ENCODE peak calls at places on chromosomes 2 and 18, in nine cellular contexts. C is stimulated activated CD4-positive, alpha-beta T cell treated with anti-CD3 and anti-CD28 coated beads, Interleukin-1b, Interleukin-23, amount 100 ng/mL, for 1 hour; D is AG08395; W is HL-60; U is mesenchymal stem cell; O is HS-27A; R is osteocyte; K is neural progenitor cell; Z is Right ventricle myocardium inferior. N is an unnamed sample.
A peak's percentile ranks its signal among the peaks of the same experiment; 100 is the strongest.

GRCh38 chr2:22737144-22737543 is 647.8 kb upstream of the KLHL29 start:
- DNase-seq in D (no peak), R (no peak), W (no peak), K (peak; percentile 46), C (no peak), Z (no peak), U (no peak), O (no peak), N (no peak)

GRCh38 chr18:9831046-9831722 is 54.6 kb upstream of the TXNDC2 start:
- DNase-seq in U (no peak), W (no peak), R (no peak), O (no peak), D (no peak), K (no peak), C (no peak), Z (no peak), N (no peak)

GRCh38 chr2:28250006-28250405 is 142.7 kb upstream of the FOSL2 start:
- DNase-seq in R (peak; percentile 91), K (no peak), U (peak; percentile 79), C (no peak), D (peak; percentile 74), W (no peak), Z (no peak), O (peak; percentile 66), N (peak; percentile 91)

GRCh38 chr2:241896746-241897201 is 27.2 kb downstream of the RTP5 start:
- DNase-seq in W (no peak), U (no peak), C (no peak), D (no peak), K (no peak), O (no peak), R (no peak), Z (no peak), N (no peak)

GRCh38 chr2:99662761-99663341 is 173.0 kb upstream of the REV1 start:
- DNase-seq in Z (no peak), C (no peak), K (no peak), W (no peak), U (peak; percentile 80), R (peak; percentile 80), O (peak; percentile 80), D (peak; percentile 94), N (peak; percentile 10)

GRCh38 chr18:64513401-64513800 is 364.5 kb upstream of the LINC00305 start:
- DNase-seq in U (no peak), K (no peak), C (no peak), Z (no peak), O (no peak), D (no peak), R (no peak), W (no peak), N (no peak)

GRCh38 chr2:47272031-47272864 is 117.1 kb upstream of the STPG4 start:
- DNase-seq in R (peak; percentile 88), D (peak; percentile 75), K (peak; percentile 71), Z (peak; percentile 89), U (peak; percentile 44), C (peak; percentile 34), W (peak; percentile 35), O (no peak), N (no peak)

GRCh38 chr18:44679912-44680270 is 797 bp upstream of the SETBP1 start:
- DNase-seq in C (no peak), K (peak; percentile 81), D (peak; percentile 46), Z (peak; percentile 88), U (peak; percentile 71), O (peak; percentile 12), W (no peak), R (no peak), N (peak; percentile 46)

GRCh38 chr18:63433349-63433866 is 11.1 kb upstream of the VPS4B start:
- DNase-seq in U (no peak), D (no peak), Z (no peak), W (no peak), C (no peak), R (no peak), O (no peak), K (no peak), N (no peak)

GRCh38 chr18:8247700-8248099 is 361.5 kb upstream of the RAB12 start:
- DNase-seq in K (peak; percentile 58), U (no peak), C (no peak), D (no peak), Z (no peak), W (no peak), R (no peak), O (no peak), N (no peak)

GRCh38 chr2:221500501-221501209 is 71.4 kb downstream of the EPHA4 start:
- DNase-seq in Z (no peak), K (no peak), D (no peak), W (no peak), U (no peak), O (no peak), R (no peak), C (no peak), N (no peak)

GRCh38 chr2:149099298-149099697 is 60.8 kb downstream of the LYPD6B start:
- DNase-seq in K (no peak), W (no peak), O (no peak), Z (no peak), D (no peak), R (no peak), C (no peak), U (no peak), N (no peak)

GRCh38 chr2:182668671-182669070 is 47.4 kb upstream of the DNAJC10 start:
- DNase-seq in Z (no peak), R (no peak), U (no peak), C (no peak), W (no peak), D (no peak), K (no peak), O (no peak), N (peak; percentile 21)

GRCh38 chr2:240960309-240960962 is 38.0 kb upstream of the SNED1 start:
- DNase-seq in O (no peak), D (no peak), K (no peak), C (no peak), W (no peak), U (peak; percentile 69), Z (no peak), R (peak; percentile 85), N (no peak)

GRCh38 chr18:56383349-56383748 is 255.0 kb downstream of the TXNL1 start:
- DNase-seq in W (no peak), O (no peak), K (no peak), R (no peak), C (no peak), D (no peak), U (no peak), Z (no peak), N (no peak)

GRCh38 chr2:173030541-173031485 is 44.8 kb upstream of the MAP3K20 start:
- DNase-seq in R (no peak), O (no peak), C (no peak), K (no peak), U (no peak), Z (no peak), W (no peak), D (no peak), N (peak; percentile 40)